ENCODE peak calls at places on chromosomes 11 and 22, in four cellular contexts. Q is colonic mucosa, R is mucosa of descending colon, Y is pancreas. V is an unnamed sample.
A peak's percentile ranks its signal among the peaks of the same experiment; 100 is the strongest.

GRCh38 chr22:21041937-21042336 is 3.8 kb upstream of the LRRC74B start:
- DNase-seq in Q (no peak), R (no peak), Y (no peak), V (no peak)

GRCh38 chr11:2410616-2411015 is 10.1 kb downstream of the TSSC4 start:
- DNase-seq in Q (no peak), R (no peak), Y (no peak), V (no peak)

GRCh38 chr11:19433367-19433766 is 192.6 kb upstream of the E2F8 start:
- DNase-seq in Q (no peak), R (no peak), Y (no peak), V (no peak)

GRCh38 chr11:67118059-67118766 is 850 bp upstream of the KDM2A start:
- DNase-seq in Q (peak; percentile 46), R (peak; percentile 81), Y (peak; percentile 70), V (no peak)

GRCh38 chr11:66291706-66292542 is at the start of gene TMEM151A:
- DNase-seq in Q (no peak), R (peak; percentile 57), Y (peak; percentile 64), V (no peak)

GRCh38 chr11:16169541-16169940 is 186.8 kb downstream of the SOX6 start:
- DNase-seq in Q (no peak), R (no peak), Y (no peak), V (no peak)

GRCh38 chr22:46575915-46576555 is 38.6 kb upstream of the CELSR1 start:
- DNase-seq in Q (peak; percentile 80), R (peak; percentile 38), Y (no peak), V (no peak)

GRCh38 chr11:93733474-93733873 is 7.8 kb downstream of the TAF1D start:
- DNase-seq in Q (no peak), R (no peak), Y (no peak), V (no peak)

GRCh38 chr22:36334838-36335603 is 52.7 kb downstream of the MYH9 start:
- DNase-seq in Q (no peak), R (no peak), Y (peak; percentile 73), V (no peak)

GRCh38 chr11:27839226-27839913 is 139.1 kb upstream of the BDNF start:
- DNase-seq in Q (no peak), R (no peak), Y (no peak), V (no peak)

GRCh38 chr11:2138436-2139117 is 612 bp downstream of the IGF2 start:
- DNase-seq in Q (no peak), R (peak; percentile 41), Y (no peak), V (no peak)

GRCh38 chr11:67632982-67633755 is 3.4 kb upstream of the NUDT8 start:
- DNase-seq in Q (peak; percentile 27), R (peak; percentile 58), Y (peak; percentile 47), V (no peak)

GRCh38 chr22:49983148-49984042 is 22.8 kb downstream of the PIM3 start:
- DNase-seq in Q (no peak), R (peak; percentile 53), Y (peak; percentile 42), V (no peak)

GRCh38 chr11:111269146-111269868 is 23.8 kb downstream of the POU2AF2 start:
- DNase-seq in Q (no peak), R (no peak), Y (no peak), V (no peak)

GRCh38 chr11:130653838-130654601 is 205.6 kb downstream of the ADAMTS15 start:
- DNase-seq in Q (peak; percentile 61), R (peak; percentile 78), Y (peak; percentile 66), V (peak; percentile 85)

GRCh38 chr11:113773092-113773415 is 438 bp downstream of the ZW10 start:
- DNase-seq in Q (peak; percentile 48), R (peak; percentile 62), Y (peak; percentile 48), V (no peak)

GRCh38 chr11:31720666-31721199 is 90.4 kb downstream of the PAX6 start:
- DNase-seq in Q (no peak), R (no peak), Y (no peak), V (no peak)

GRCh38 chr11:67372993-67373915 is at the start of gene CLCF1:
- DNase-seq in Q (peak; percentile 71), R (peak; percentile 90), Y (peak; percentile 84), V (no peak)

GRCh38 chr11:120775986-120776682 is 247.8 kb upstream of the TBCEL start:
- DNase-seq in Q (no peak), R (no peak), Y (no peak), V (no peak)

GRCh38 chr11:10654211-10655150 is 39.1 kb downstream of the IRAG1 start:
- DNase-seq in Q (no peak), R (no peak), Y (no peak), V (peak; percentile 46)

GRCh38 chr11:30016588-30017363 is at the start of gene KCNA4:
- DNase-seq in Q (no peak), R (no peak), Y (peak; percentile 33), V (no peak)

GRCh38 chr11:64931290-64931689 is 4.4 kb downstream of the GPHA2 start:
- DNase-seq in Q (no peak), R (no peak), Y (no peak), V (no peak)

GRCh38 chr22:39290248-39290720 is 29.1 kb downstream of the RPL3 start:
- DNase-seq in Q (no peak), R (no peak), Y (no peak), V (no peak)

GRCh38 chr22:39292561-39293074 is 26.8 kb downstream of the RPL3 start:
- DNase-seq in Q (peak; percentile 90), R (peak; percentile 90), Y (peak; percentile 95), V (peak; percentile 80)

GRCh38 chr22:39290724-39291161 is 28.7 kb downstream of the RPL3 start:
- DNase-seq in Q (no peak), R (no peak), Y (peak; percentile 97), V (no peak)

GRCh38 chr22:39292002-39292401 is 27.4 kb downstream of the RPL3 start:
- DNase-seq in Q (no peak), R (no peak), Y (peak; percentile 85), V (no peak)

GRCh38 chr22:39291501-39291900 is 27.9 kb downstream of the RPL3 start:
- DNase-seq in Q (no peak), R (no peak), Y (peak; percentile 71), V (no peak)
- TF ChIP-seq CTCF in Q (no peak), R (no peak), Y (no peak), V (peak; percentile 3)

GRCh38 chr11:72585762-72586590 is 88.2 kb downstream of the PDE2A start:
- DNase-seq in Q (peak; percentile 61), R (peak; percentile 12), Y (peak; percentile 49), V (peak; percentile 32)
- H3K4me3 ChIP-seq in Q (no peak overlapping the region), R (no peak overlapping the region), Y (no peak overlapping the region), V (no peak overlapping the region)

DNA sequence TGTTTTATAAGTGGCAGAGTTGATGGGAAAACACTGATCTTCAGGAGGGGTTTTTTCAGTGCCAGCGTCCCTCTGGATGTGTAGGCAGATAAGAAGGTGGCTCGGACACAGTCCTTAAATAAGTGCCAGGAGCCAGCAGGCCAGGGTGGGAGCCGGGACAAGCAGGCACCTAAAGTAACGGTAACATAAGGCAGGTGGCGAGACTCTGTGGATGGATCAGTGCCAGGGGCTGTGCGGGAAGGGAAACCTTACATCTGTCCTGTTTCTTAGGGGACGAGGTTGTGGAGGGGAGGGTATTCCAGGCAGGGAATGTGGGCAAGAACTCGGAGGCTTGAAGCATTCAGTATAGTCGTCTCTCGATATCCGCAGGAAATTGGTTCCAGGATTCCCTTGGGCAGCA is 15.9 kb downstream of the BCR start:
- DNase-seq in Q (no peak), R (no peak), Y (no peak), V (no peak)
- TF ChIP-seq CTCF in Q (no peak), R (no peak), Y (no peak), V (no peak)

DNA sequence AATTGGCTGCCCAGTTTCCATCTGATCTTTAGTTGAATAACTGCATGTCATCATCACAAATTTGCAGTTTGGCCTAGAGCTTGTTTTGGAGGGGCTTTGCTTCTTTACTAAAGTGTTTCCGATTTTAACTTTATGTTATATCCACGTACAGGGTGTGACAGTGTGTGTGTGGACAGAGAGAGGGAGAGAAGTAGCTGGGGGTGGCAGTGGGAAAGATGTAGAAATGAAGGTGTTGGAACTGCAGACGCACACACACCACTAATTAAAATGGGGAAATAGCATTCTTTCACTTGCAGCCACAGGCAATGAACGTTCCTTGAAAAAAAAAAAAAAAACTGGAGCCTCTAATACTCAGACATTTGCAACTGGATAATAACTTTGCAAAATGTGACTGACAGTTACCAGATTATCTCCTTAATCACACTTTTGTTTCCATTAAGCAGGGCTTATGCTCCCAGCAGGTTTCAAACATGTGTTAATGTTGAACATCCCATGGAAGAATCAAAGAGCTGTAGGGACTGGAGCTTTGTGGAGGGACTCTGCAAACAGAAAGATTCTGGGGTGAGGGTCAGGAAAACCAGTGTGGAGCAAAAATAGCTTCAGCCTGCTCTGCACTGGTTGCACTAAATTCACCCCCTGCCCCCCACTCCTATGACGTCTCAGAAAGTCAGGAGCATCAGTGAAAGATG is 238.1 kb upstream of the TENM4 start:
- DNase-seq in Q (no peak), R (no peak), Y (no peak), V (no peak)
- H3K4me3 ChIP-seq in Q (no peak overlapping the region), R (no peak overlapping the region), Y (no peak overlapping the region), V (no peak overlapping the region)

DNA sequence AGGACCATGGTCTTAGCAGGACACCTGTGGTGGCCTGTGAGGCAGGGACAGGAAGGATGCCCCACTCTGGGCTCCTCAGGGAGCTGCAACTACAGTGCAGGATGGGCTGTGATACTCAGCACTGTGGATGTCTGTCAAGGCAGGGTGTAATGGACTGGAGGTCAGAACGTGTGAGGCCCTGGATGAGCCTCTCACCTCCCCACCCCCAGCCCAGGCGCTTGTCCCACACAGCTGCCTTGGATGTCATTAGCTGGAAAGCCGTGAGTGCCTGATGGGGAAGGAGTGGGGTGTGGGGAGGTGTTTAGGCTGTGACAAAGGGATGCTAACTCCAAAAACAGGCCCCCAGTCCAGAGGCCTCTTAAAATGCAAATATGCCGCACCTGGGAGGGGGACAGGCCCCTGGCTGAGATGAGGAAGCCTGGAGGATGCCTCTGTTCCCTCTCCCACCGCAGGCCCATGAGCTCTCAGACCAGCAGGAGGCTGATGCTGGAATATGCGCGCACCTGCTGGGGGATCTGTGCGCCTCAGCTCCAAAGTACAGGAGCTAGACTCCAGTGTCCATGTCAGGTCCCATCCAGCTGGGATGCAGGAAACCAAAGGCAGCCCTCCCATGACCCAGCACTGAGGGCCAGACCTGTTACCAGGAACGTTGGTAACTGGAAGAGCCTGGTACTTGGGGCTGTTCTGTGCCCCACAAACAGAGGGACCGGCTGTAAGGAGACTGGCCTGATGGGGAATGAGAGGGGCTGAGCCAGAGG is 25.1 kb downstream of the RSPH14 start:
- DNase-seq in Q (no peak), R (no peak), Y (no peak), V (no peak)
- TF ChIP-seq CTCF in Q (no peak), R (no peak), Y (no peak), V (no peak)

GRCh38 chr11:118001494-118001971 is 15.3 kb downstream of the IL10RA start:
- DNase-seq in Q (no peak), R (no peak), Y (no peak), V (no peak)
- H3K4me3 ChIP-seq in Q (no peak overlapping the region), R (no peak overlapping the region), Y (no peak overlapping the region), V (no peak overlapping the region)

DNA sequence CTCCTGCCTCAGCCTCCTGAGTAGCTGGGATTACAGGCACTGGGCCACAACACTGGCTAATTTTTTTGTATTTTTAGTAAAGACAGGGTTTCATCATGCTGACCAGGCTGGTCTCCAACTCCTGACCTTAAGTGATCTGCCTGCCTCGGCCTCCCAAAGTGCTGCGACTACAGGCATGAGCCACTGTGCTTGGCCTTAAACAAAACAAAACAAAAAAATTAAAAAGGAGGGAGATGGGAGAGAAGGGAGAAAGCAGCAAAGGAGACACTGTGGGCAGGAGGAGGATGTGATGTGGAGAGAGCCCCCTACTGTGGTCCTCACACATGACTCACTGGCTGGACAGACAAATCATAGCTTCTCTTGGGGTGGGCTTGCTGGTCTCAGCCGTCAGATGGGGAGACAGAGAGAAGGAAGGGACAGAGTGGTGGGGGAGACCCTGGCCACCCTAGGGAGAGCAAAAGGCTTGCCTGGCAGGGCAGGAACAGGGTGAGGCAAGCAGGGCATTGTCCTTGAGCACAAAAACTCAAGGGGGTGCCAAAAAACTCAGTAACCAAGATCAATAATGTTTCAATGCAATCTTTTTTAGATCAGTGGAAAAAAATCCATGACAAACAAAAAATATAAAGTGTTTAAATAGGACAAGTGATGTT is 31.6 kb downstream of the TPST2 start:
- DNase-seq in Q (no peak), R (no peak), Y (peak; percentile 62), V (no peak)
- TF ChIP-seq CTCF in Q (no peak), R (no peak), Y (no peak), V (no peak)

V was measured in LNCaP clone FGC.